ENCODE peak calls at places on chromosomes 6 and 20, in seven cellular contexts. Q is AG08395; N is stimulated activated CD8-positive, alpha-beta memory T cell treated with anti-CD3 and anti-CD28 coated beads, Interleukin-12 subunit alpha, Interleukin-12 subunit beta, amount 100 ng/mL, for 1 hour; W is T-helper 17 cell; O is renal cortical epithelial cell; T is IMR-90; P is NCI-H2171 treated with DMSO at 0.1 percent for 48 hours. A is an unnamed sample.

GRCh38 chr20:49247169-49247734 is 28.0 kb downstream of the DDX27 start:
- DNase-seq in Q (no peak), N (no peak), W (no peak), O (no peak), T (no peak), P (no peak), A (no peak)

GRCh38 chr6:14423955-14424354 is 306.4 kb downstream of the CD83 start:
- DNase-seq in Q (no peak), N (no peak), W (no peak), O (no peak), T (no peak), P (no peak), A (no peak)

GRCh38 chr6:110557226-110557625 is 80.8 kb upstream of the SLC22A16 start:
- DNase-seq in Q (no peak), N (no peak), W (no peak), O (no peak), T (no peak), P (no peak), A (no peak)

GRCh38 chr6:4778086-4778485 is 1.9 kb downstream of the CDYL start:
- DNase-seq in Q (no peak), N (no peak), W (no peak), O (no peak), T (no peak), P (no peak), A (no peak)

GRCh38 chr6:26319405-26320128 is 45.4 kb upstream of the BTN3A2 start:
- DNase-seq in Q (no peak), N (no peak), W (no peak), O (no peak), T (no peak), P (no peak), A (no peak)

GRCh38 chr6:28710466-28711191 is 184.9 kb downstream of the GPX5 start:
- DNase-seq in Q (no peak), N (no peak), W (no peak), O (no peak), T (peak), P (peak), A (peak)

GRCh38 chr6:56732517-56732916 is 89.8 kb upstream of the DST start:
- DNase-seq in Q (no peak), N (no peak), W (no peak), O (no peak), T (no peak), P (no peak), A (no peak)

GRCh38 chr20:57877131-57877784 is 167.4 kb upstream of the PMEPA1 start:
- DNase-seq in Q (no peak), N (no peak), W (no peak), O (no peak), T (no peak), P (no peak), A (no peak)

GRCh38 chr6:111890981-111891380 is 17.7 kb upstream of the FYN start:
- DNase-seq in Q (peak), N (no peak), W (no peak), O (no peak), T (peak), P (no peak), A (no peak)

GRCh38 chr6:1522779-1523178 is 86.9 kb upstream of the FOXC1 start:
- DNase-seq in Q (no peak), N (no peak), W (no peak), O (no peak), T (no peak), P (no peak), A (no peak)

GRCh38 chr6:3032986-3033385 is 33.3 kb downstream of the NQO2 start:
- DNase-seq in Q (no peak), N (no peak), W (no peak), O (peak), T (peak), P (no peak), A (no peak)

GRCh38 chr6:161303628-161304340 is 29.9 kb upstream of the AGPAT4 start:
- DNase-seq in Q (peak), N (no peak), W (no peak), O (no peak), T (peak), P (no peak), A (no peak)

GRCh38 chr20:47392015-47392720 is 35.7 kb upstream of the ZMYND8 start:
- DNase-seq in Q (peak), N (no peak), W (no peak), O (peak), T (peak), P (peak), A (peak)

GRCh38 chr6:160992323-160993314 is 1.1 kb downstream of the MAP3K4 start:
- DNase-seq in Q (peak), N (peak), W (peak), O (peak), T (peak), P (peak), A (peak)

GRCh38 chr20:50027611-50028105 is 44.9 kb downstream of the SNAI1 start:
- DNase-seq in Q (peak), N (no peak), W (no peak), O (peak), T (peak), P (no peak), A (peak)